ENCODE peak calls at places on chromosomes 11 and 22, in seven cellular contexts. X is HCT116, Y is HepG2, L is K562, M is WTC11, D is H1, P is GM12878. F is an unnamed sample.

GRCh38 chr11:121159721-121160120 is 58.7 kb downstream of the TECTA start:
- DNase-seq in X (no peak), Y (no peak), L (no peak), M (no peak), D (no peak), P (no peak), F (no peak)

GRCh38 chr11:41235670-41236069 is 223.8 kb downstream of the LRRC4C start:
- DNase-seq in X (no peak), Y (no peak), L (no peak), M (no peak), D (no peak), P (no peak), F (no peak)

GRCh38 chr11:130452941-130453340 is 4.5 kb downstream of the ADAMTS15 start:
- DNase-seq in X (no peak), Y (no peak), L (no peak), M (peak), D (no peak), P (no peak), F (no peak)

GRCh38 chr11:118227865-118228785 is 3.3 kb upstream of the JAML start:
- DNase-seq in X (no peak), Y (no peak), L (no peak), M (no peak), D (no peak), P (no peak), F (no peak)

GRCh38 chr22:28034760-28035401 is 115.8 kb upstream of the PITPNB start:
- DNase-seq in X (no peak), Y (no peak), L (peak), M (no peak), D (no peak), P (no peak), F (no peak)

GRCh38 chr22:17201285-17201945 is 17.8 kb downstream of the ADA2 start:
- DNase-seq in X (no peak), Y (peak), L (no peak), M (no peak), D (no peak), P (no peak), F (no peak)

GRCh38 chr22:30867746-30868662 is 100.6 kb downstream of the MORC2 start:
- DNase-seq in X (no peak), Y (no peak), L (no peak), M (no peak), D (no peak), P (no peak), F (no peak)

GRCh38 chr11:10303558-10304363 is 1.1 kb upstream of the ADM start:
- DNase-seq in X (no peak), Y (peak), L (peak), M (peak), D (no peak), P (no peak), F (no peak)

GRCh38 chr11:65165847-65166317 is 4.2 kb upstream of the SPDYC start:
- DNase-seq in X (no peak), Y (peak), L (no peak), M (no peak), D (no peak), P (no peak), F (no peak)

GRCh38 chr11:121841487-121842167 is 274.4 kb downstream of the BLID start:
- DNase-seq in X (no peak), Y (peak), L (no peak), M (peak), D (no peak), P (no peak), F (no peak)

GRCh38 chr22:36587289-36588154 is 58.6 kb upstream of the EIF3D start:
- DNase-seq in X (no peak), Y (no peak), L (no peak), M (no peak), D (no peak), P (no peak), F (no peak)

GRCh38 chr11:27246925-27247324 is 116.1 kb downstream of the CCDC34 start:
- DNase-seq in X (no peak), Y (no peak), L (no peak), M (no peak), D (no peak), P (no peak), F (no peak)

GRCh38 chr11:130214861-130215530 is 55.4 kb downstream of the ST14 start:
- DNase-seq in X (no peak), Y (no peak), L (no peak), M (peak), D (no peak), P (no peak), F (no peak)

GRCh38 chr11:10499452-10500262 is 41.3 kb downstream of the RNF141 start:
- DNase-seq in X (no peak), Y (no peak), L (no peak), M (no peak), D (no peak), P (no peak), F (no peak)

GRCh38 chr11:75938543-75938942 is 123.5 kb downstream of the UVRAG start:
- DNase-seq in X (no peak), Y (no peak), L (no peak), M (no peak), D (no peak), P (no peak), F (no peak)

GRCh38 chr11:17145972-17146371 is 61.8 kb downstream of the PIK3C2A start:
- DNase-seq in X (no peak), Y (no peak), L (no peak), M (no peak), D (no peak), P (no peak), F (no peak)

GRCh38 chr11:47887910-47888569 is 39.9 kb upstream of the NUP160 start:
- DNase-seq in X (no peak), Y (no peak), L (no peak), M (no peak), D (no peak), P (no peak), F (no peak)

GRCh38 chr11:5808500-5809121 is at the start of gene OR52N2:
- DNase-seq in X (peak), Y (peak), L (peak), M (peak), D (no peak), P (peak), F (peak)

GRCh38 chr22:38067771-38068360 is 10.7 kb downstream of the PICK1 start:
- DNase-seq in X (no peak), Y (no peak), L (no peak), M (no peak), D (no peak), P (no peak), F (no peak)

GRCh38 chr11:88689548-88690240 is 352.2 kb upstream of the CTSC start:
- DNase-seq in X (no peak), Y (no peak), L (no peak), M (no peak), D (no peak), P (no peak), F (no peak)

GRCh38 chr11:105007463-105007862 is 15.5 kb downstream of the CASP5 start:
- DNase-seq in X (no peak), Y (no peak), L (no peak), M (no peak), D (no peak), P (no peak), F (no peak)

GRCh38 chr11:44244649-44245308 is 65.2 kb downstream of the ALX4 start:
- DNase-seq in X (no peak), Y (no peak), L (no peak), M (no peak), D (no peak), P (no peak), F (no peak)

GRCh38 chr22:17300926-17301325 is 68.3 kb upstream of the CECR2 start:
- DNase-seq in X (no peak), Y (no peak), L (no peak), M (no peak), D (no peak), P (no peak), F (no peak)

GRCh38 chr11:2548596-2548995 is 103.8 kb downstream of the KCNQ1 start:
- DNase-seq in X (no peak), Y (no peak), L (no peak), M (no peak), D (no peak), P (no peak), F (no peak)

GRCh38 chr11:88810420-88811097 is 255.2 kb downstream of the GRM5 start:
- DNase-seq in X (no peak), Y (no peak), L (no peak), M (no peak), D (no peak), P (no peak), F (no peak)

GRCh38 chr11:65851083-65851579 is 6.8 kb downstream of the CFL1 start:
- DNase-seq in X (no peak), Y (no peak), L (peak), M (peak), D (no peak), P (no peak), F (peak)

GRCh38 chr11:23359297-23359696 is 499.0 kb upstream of the CCDC179 start:
- DNase-seq in X (no peak), Y (peak), L (no peak), M (no peak), D (no peak), P (no peak), F (no peak)

GRCh38 chr11:106608677-106609076 is 409.6 kb downstream of the GUCY1A2 start:
- DNase-seq in X (no peak), Y (no peak), L (no peak), M (no peak), D (no peak), P (no peak), F (no peak)

GRCh38 chr11:86610559-86611341 is 61.7 kb downstream of the ME3 start:
- DNase-seq in X (no peak), Y (peak), L (no peak), M (peak), D (no peak), P (no peak), F (no peak)

GRCh38 chr22:50577987-50578775 is at the start of gene CPT1B:
- DNase-seq in X (no peak), Y (no peak), L (no peak), M (peak), D (no peak), P (no peak), F (no peak)

GRCh38 chr11:75868990-75869389 is 54.0 kb downstream of the UVRAG start:
- DNase-seq in X (no peak), Y (no peak), L (no peak), M (no peak), D (no peak), P (no peak), F (no peak)

GRCh38 chr11:120819003-120819402 is 204.9 kb upstream of the TBCEL start:
- DNase-seq in X (no peak), Y (peak), L (no peak), M (no peak), D (no peak), P (no peak), F (no peak)

GRCh38 chr11:47387944-47388696 is 9.8 kb upstream of the SPI1 start:
- DNase-seq in X (no peak), Y (no peak), L (peak), M (no peak), D (no peak), P (no peak), F (no peak)

GRCh38 chr22:35894937-35895708 is 133.5 kb downstream of the RBFOX2 start:
- DNase-seq in X (no peak), Y (no peak), L (no peak), M (no peak), D (no peak), P (no peak), F (peak)

GRCh38 chr11:75565221-75565814 is 3.3 kb downstream of the SERPINH1 start:
- DNase-seq in X (no peak), Y (peak), L (no peak), M (peak), D (no peak), P (no peak), F (no peak)

GRCh38 chr22:28771195-28771791 is 1.2 kb upstream of the CCDC117 start:
- DNase-seq in X (no peak), Y (peak), L (no peak), M (no peak), D (no peak), P (no peak), F (no peak)

GRCh38 chr11:114359342-114359741 is 41.0 kb downstream of the C11orf71 start:
- DNase-seq in X (no peak), Y (no peak), L (no peak), M (no peak), D (no peak), P (no peak), F (no peak)

GRCh38 chr11:114358711-114359110 is 41.6 kb downstream of the C11orf71 start:
- DNase-seq in X (no peak), Y (no peak), L (no peak), M (no peak), D (no peak), P (no peak), F (no peak)

GRCh38 chr11:114366331-114367243 is 33.7 kb downstream of the C11orf71 start:
- DNase-seq in X (no peak), Y (no peak), L (no peak), M (no peak), D (no peak), P (no peak), F (no peak)

GRCh38 chr11:114367244-114367957 is 32.9 kb downstream of the C11orf71 start:
- DNase-seq in X (no peak), Y (no peak), L (no peak), M (no peak), D (no peak), P (no peak), F (no peak)

GRCh38 chr11:114362958-114363357 is 37.4 kb downstream of the C11orf71 start:
- DNase-seq in X (no peak), Y (no peak), L (no peak), M (no peak), D (no peak), P (no peak), F (no peak)
- TF ChIP-seq SP1 in X (no peak), Y (no peak), L (no peak), M (no peak), D (no peak), P (no peak), F (no peak)

GRCh38 chr11:69455969-69456368 is 25.5 kb upstream of the LINC01488 start:
- DNase-seq in X (no peak), Y (no peak), L (no peak), M (no peak), D (no peak), P (no peak), F (no peak)

GRCh38 chr11:69453151-69453550 is 28.3 kb upstream of the LINC01488 start:
- DNase-seq in X (no peak), Y (no peak), L (no peak), M (no peak), D (no peak), P (no peak), F (no peak)

GRCh38 chr11:69454018-69454417 is 27.4 kb upstream of the LINC01488 start:
- DNase-seq in X (no peak), Y (peak), L (no peak), M (no peak), D (no peak), P (no peak), F (no peak)

GRCh38 chr11:69459848-69460539 is 21.5 kb upstream of the LINC01488 start:
- DNase-seq in X (no peak), Y (peak), L (no peak), M (no peak), D (no peak), P (no peak), F (no peak)

DNA sequence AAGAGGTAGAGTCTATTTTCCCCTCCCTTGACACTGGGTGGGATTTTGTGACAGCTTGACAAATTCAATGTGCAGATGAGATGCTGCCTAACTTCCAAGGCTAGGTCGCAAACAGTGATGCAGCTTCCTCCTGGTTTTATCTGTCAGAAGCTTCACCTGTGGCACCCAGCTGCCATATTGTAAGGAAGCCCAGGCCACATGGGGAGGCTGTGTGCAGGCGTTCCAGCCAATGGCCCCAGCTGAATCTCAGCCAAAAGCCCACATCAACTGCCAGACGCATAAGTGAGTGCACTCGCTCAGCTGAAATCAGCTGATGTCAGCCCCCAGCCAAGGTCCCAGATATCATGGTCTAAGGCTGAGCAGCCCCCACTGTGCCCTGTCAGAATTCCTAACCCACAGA is 24.8 kb upstream of the LINC01488 start:
- DNase-seq in X (no peak), Y (no peak), L (no peak), M (no peak), D (no peak), P (no peak), F (no peak)
- TF ChIP-seq SP1 in X (no peak), Y (no peak), L (no peak), M (no peak), D (no peak), P (no peak), F (no peak)

GRCh38 chr22:42283288-42284229 is 13.1 kb upstream of the TCF20 start:
- DNase-seq in X (no peak), Y (no peak), L (no peak), M (no peak), D (no peak), P (no peak), F (no peak)
- TF ChIP-seq SP1 in X (no peak), Y (no peak), L (no peak), M (no peak), D (no peak), P (no peak), F (no peak)

GRCh38 chr22:43270314-43270908 is 72.8 kb downstream of the SCUBE1 start:
- DNase-seq in X (no peak), Y (peak), L (peak), M (peak), D (peak), P (no peak), F (peak)
- TF ChIP-seq SP1 in X (no peak), Y (no peak), L (no peak), M (no peak), D (no peak), P (no peak), F (no peak)

GRCh38 chr11:94031625-94032024 is 10.5 kb downstream of the HEPHL1 start:
- DNase-seq in X (no peak), Y (no peak), L (no peak), M (no peak), D (no peak), P (no peak), F (no peak)

GRCh38 chr11:94032066-94032465 is 10.9 kb downstream of the HEPHL1 start:
- DNase-seq in X (no peak), Y (no peak), L (no peak), M (no peak), D (no peak), P (no peak), F (no peak)

GRCh38 chr11:94028436-94028835 is 7.3 kb downstream of the HEPHL1 start:
- DNase-seq in X (no peak), Y (no peak), L (no peak), M (no peak), D (no peak), P (no peak), F (no peak)

GRCh38 chr11:94032725-94033124 is 11.6 kb downstream of the HEPHL1 start:
- DNase-seq in X (no peak), Y (no peak), L (no peak), M (no peak), D (no peak), P (no peak), F (no peak)

DNA sequence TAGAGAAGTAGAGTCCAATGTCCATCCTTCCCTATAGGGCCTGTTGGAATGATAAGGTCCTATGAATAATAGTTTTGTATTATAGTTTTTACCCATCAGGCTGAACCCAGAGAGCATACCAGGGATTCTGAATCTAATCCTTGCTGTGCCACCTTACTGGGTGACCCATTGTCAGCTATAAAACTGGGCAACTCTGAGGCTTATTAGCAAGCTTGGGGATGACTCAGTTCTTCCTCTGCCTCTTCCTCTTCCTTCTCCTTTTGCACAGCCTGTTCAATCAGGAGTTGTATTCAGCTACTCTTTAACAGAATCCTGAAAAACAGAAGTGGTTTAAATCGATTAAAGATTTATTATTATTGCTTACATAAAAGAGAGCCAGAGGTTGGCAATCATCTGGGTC is 8.9 kb downstream of the HEPHL1 start:
- DNase-seq in X (no peak), Y (no peak), L (no peak), M (no peak), D (no peak), P (no peak), F (no peak)
- TF ChIP-seq SP1 in X (no peak), Y (no peak), L (no peak), M (no peak), D (no peak), P (no peak), F (no peak)

F was measured in HEK293T.